ENCODE peak calls at places on chromosomes 1 and 21, in ten cellular contexts. One of them, this sample, is unnamed.

GRCh38 chr1:37765937-37766664 is 1.2 kb upstream of the EPHA10 start:
- DNase-seq in left ventricle myocardium inferior: no peak
- DNase-seq in GM13976: peak
- DNase-seq in GM10248: no peak
- DNase-seq in mucosa of gallbladder: no peak
- DNase-seq in GM12892: no peak
- DNase-seq in SHP77 treated with DMSO at 0.1 percent for 48 hours: peak
- DNase-seq in activated CD8-positive, alpha-beta memory T cell treated with anti-CD3 and anti-CD28 coated beads, Interleukin-2, amount 10 ng/mL, durations not matched to agents 7 days and 5 days: no peak
- DNase-seq in KG1: no peak
- DNase-seq in kidney: peak
- DNase-seq in this sample: no peak

GRCh38 chr21:32353002-32353711 is 39.7 kb downstream of the URB1 start:
- DNase-seq in left ventricle myocardium inferior: no peak
- DNase-seq in KG1: no peak
- DNase-seq in GM12892: no peak
- DNase-seq in GM10248: no peak
- DNase-seq in GM13976: no peak
- DNase-seq in activated CD8-positive, alpha-beta memory T cell treated with anti-CD3 and anti-CD28 coated beads, Interleukin-2, amount 10 ng/mL, durations not matched to agents 7 days and 5 days: no peak
- DNase-seq in mucosa of gallbladder: no peak
- DNase-seq in SHP77 treated with DMSO at 0.1 percent for 48 hours: no peak
- DNase-seq in kidney: no peak
- DNase-seq in this sample: no peak

GRCh38 chr1:14996133-14997050 is 157.2 kb upstream of the TMEM51 start:
- DNase-seq in GM12892: no peak
- DNase-seq in KG1: no peak
- DNase-seq in activated CD8-positive, alpha-beta memory T cell treated with anti-CD3 and anti-CD28 coated beads, Interleukin-2, amount 10 ng/mL, durations not matched to agents 7 days and 5 days: no peak
- DNase-seq in GM10248: peak
- DNase-seq in left ventricle myocardium inferior: no peak
- DNase-seq in kidney: peak
- DNase-seq in mucosa of gallbladder: no peak
- DNase-seq in SHP77 treated with DMSO at 0.1 percent for 48 hours: no peak
- DNase-seq in GM13976: no peak
- DNase-seq in this sample: no peak

GRCh38 chr1:228076796-228077430 is 5.6 kb upstream of the ARF1 start:
- DNase-seq in kidney: no peak
- DNase-seq in activated CD8-positive, alpha-beta memory T cell treated with anti-CD3 and anti-CD28 coated beads, Interleukin-2, amount 10 ng/mL, durations not matched to agents 7 days and 5 days: no peak
- DNase-seq in GM12892: no peak
- DNase-seq in KG1: no peak
- DNase-seq in GM13976: no peak
- DNase-seq in mucosa of gallbladder: no peak
- DNase-seq in GM10248: no peak
- DNase-seq in left ventricle myocardium inferior: peak
- DNase-seq in SHP77 treated with DMSO at 0.1 percent for 48 hours: no peak
- DNase-seq in this sample: no peak

GRCh38 chr21:44337428-44337827 is 1.8 kb downstream of the CFAP410 start:
- DNase-seq in SHP77 treated with DMSO at 0.1 percent for 48 hours: no peak
- DNase-seq in mucosa of gallbladder: no peak
- DNase-seq in left ventricle myocardium inferior: no peak
- DNase-seq in KG1: no peak
- DNase-seq in activated CD8-positive, alpha-beta memory T cell treated with anti-CD3 and anti-CD28 coated beads, Interleukin-2, amount 10 ng/mL, durations not matched to agents 7 days and 5 days: no peak
- DNase-seq in GM10248: no peak
- DNase-seq in kidney: no peak
- DNase-seq in GM12892: no peak
- DNase-seq in GM13976: no peak
- DNase-seq in this sample: no peak

GRCh38 chr21:34886554-34887385 is 162.3 kb downstream of the RUNX1 start:
- DNase-seq in GM13976: peak
- DNase-seq in activated CD8-positive, alpha-beta memory T cell treated with anti-CD3 and anti-CD28 coated beads, Interleukin-2, amount 10 ng/mL, durations not matched to agents 7 days and 5 days: peak
- DNase-seq in KG1: peak
- DNase-seq in SHP77 treated with DMSO at 0.1 percent for 48 hours: no peak
- DNase-seq in GM10248: no peak
- DNase-seq in kidney: peak
- DNase-seq in mucosa of gallbladder: no peak
- DNase-seq in GM12892: no peak
- DNase-seq in left ventricle myocardium inferior: peak
- DNase-seq in this sample: no peak

GRCh38 chr1:46643368-46643775 is 24.8 kb downstream of the ATPAF1 start:
- DNase-seq in left ventricle myocardium inferior: no peak
- DNase-seq in mucosa of gallbladder: no peak
- DNase-seq in kidney: no peak
- DNase-seq in GM10248: no peak
- DNase-seq in KG1: no peak
- DNase-seq in GM13976: no peak
- DNase-seq in activated CD8-positive, alpha-beta memory T cell treated with anti-CD3 and anti-CD28 coated beads, Interleukin-2, amount 10 ng/mL, durations not matched to agents 7 days and 5 days: no peak
- DNase-seq in SHP77 treated with DMSO at 0.1 percent for 48 hours: peak
- DNase-seq in GM12892: no peak
- DNase-seq in this sample: no peak

GRCh38 chr1:35190784-35191183 is 2.2 kb downstream of the SFPQ start:
- DNase-seq in activated CD8-positive, alpha-beta memory T cell treated with anti-CD3 and anti-CD28 coated beads, Interleukin-2, amount 10 ng/mL, durations not matched to agents 7 days and 5 days: no peak
- DNase-seq in left ventricle myocardium inferior: no peak
- DNase-seq in SHP77 treated with DMSO at 0.1 percent for 48 hours: no peak
- DNase-seq in GM13976: no peak
- DNase-seq in GM10248: no peak
- DNase-seq in GM12892: no peak
- DNase-seq in KG1: no peak
- DNase-seq in mucosa of gallbladder: no peak
- DNase-seq in kidney: no peak
- DNase-seq in this sample: no peak

GRCh38 chr1:2585318-2586092 is 1.1 kb upstream of the PRXL2B start:
- DNase-seq in GM13976: peak
- DNase-seq in GM12892: peak
- DNase-seq in GM10248: peak
- DNase-seq in mucosa of gallbladder: peak
- DNase-seq in kidney: peak
- DNase-seq in KG1: peak
- DNase-seq in left ventricle myocardium inferior: peak
- DNase-seq in activated CD8-positive, alpha-beta memory T cell treated with anti-CD3 and anti-CD28 coated beads, Interleukin-2, amount 10 ng/mL, durations not matched to agents 7 days and 5 days: peak
- DNase-seq in SHP77 treated with DMSO at 0.1 percent for 48 hours: no peak
- DNase-seq in this sample: peak

GRCh38 chr1:219549215-219549614 is 63.7 kb downstream of the ZC3H11B start:
- DNase-seq in kidney: no peak
- DNase-seq in activated CD8-positive, alpha-beta memory T cell treated with anti-CD3 and anti-CD28 coated beads, Interleukin-2, amount 10 ng/mL, durations not matched to agents 7 days and 5 days: no peak
- DNase-seq in GM10248: no peak
- DNase-seq in SHP77 treated with DMSO at 0.1 percent for 48 hours: no peak
- DNase-seq in GM13976: no peak
- DNase-seq in mucosa of gallbladder: no peak
- DNase-seq in KG1: no peak
- DNase-seq in left ventricle myocardium inferior: no peak
- DNase-seq in GM12892: no peak
- DNase-seq in this sample: no peak

GRCh38 chr21:26453258-26453657 is 119.8 kb downstream of the CYYR1 start:
- DNase-seq in SHP77 treated with DMSO at 0.1 percent for 48 hours: no peak
- DNase-seq in mucosa of gallbladder: no peak
- DNase-seq in kidney: no peak
- DNase-seq in activated CD8-positive, alpha-beta memory T cell treated with anti-CD3 and anti-CD28 coated beads, Interleukin-2, amount 10 ng/mL, durations not matched to agents 7 days and 5 days: no peak
- DNase-seq in GM12892: no peak
- DNase-seq in GM10248: no peak
- DNase-seq in GM13976: no peak
- DNase-seq in left ventricle myocardium inferior: no peak
- DNase-seq in KG1: no peak
- DNase-seq in this sample: no peak

GRCh38 chr1:188269956-188270355 is 1441.2 kb downstream of the PLA2G4A start:
- DNase-seq in GM13976: no peak
- DNase-seq in GM10248: no peak
- DNase-seq in GM12892: no peak
- DNase-seq in left ventricle myocardium inferior: no peak
- DNase-seq in activated CD8-positive, alpha-beta memory T cell treated with anti-CD3 and anti-CD28 coated beads, Interleukin-2, amount 10 ng/mL, durations not matched to agents 7 days and 5 days: no peak
- DNase-seq in kidney: no peak
- DNase-seq in SHP77 treated with DMSO at 0.1 percent for 48 hours: no peak
- DNase-seq in mucosa of gallbladder: no peak
- DNase-seq in KG1: no peak
- DNase-seq in this sample: no peak

GRCh38 chr1:167207940-167208623 is 12.6 kb upstream of the POU2F1 start:
- DNase-seq in activated CD8-positive, alpha-beta memory T cell treated with anti-CD3 and anti-CD28 coated beads, Interleukin-2, amount 10 ng/mL, durations not matched to agents 7 days and 5 days: no peak
- DNase-seq in KG1: no peak
- DNase-seq in left ventricle myocardium inferior: no peak
- DNase-seq in GM10248: no peak
- DNase-seq in GM13976: no peak
- DNase-seq in mucosa of gallbladder: no peak
- DNase-seq in kidney: no peak
- DNase-seq in SHP77 treated with DMSO at 0.1 percent for 48 hours: no peak
- DNase-seq in GM12892: no peak
- DNase-seq in this sample: no peak

GRCh38 chr21:44010429-44010828 is 1.7 kb upstream of the TRAPPC10 start:
- DNase-seq in kidney: no peak
- DNase-seq in mucosa of gallbladder: no peak
- DNase-seq in GM12892: no peak
- DNase-seq in KG1: peak
- DNase-seq in activated CD8-positive, alpha-beta memory T cell treated with anti-CD3 and anti-CD28 coated beads, Interleukin-2, amount 10 ng/mL, durations not matched to agents 7 days and 5 days: no peak
- DNase-seq in SHP77 treated with DMSO at 0.1 percent for 48 hours: no peak
- DNase-seq in left ventricle myocardium inferior: no peak
- DNase-seq in GM10248: no peak
- DNase-seq in GM13976: no peak
- DNase-seq in this sample: no peak

GRCh38 chr1:36224537-36225297 is 474 bp downstream of the THRAP3 start:
- DNase-seq in GM12892: peak
- DNase-seq in GM13976: peak
- DNase-seq in activated CD8-positive, alpha-beta memory T cell treated with anti-CD3 and anti-CD28 coated beads, Interleukin-2, amount 10 ng/mL, durations not matched to agents 7 days and 5 days: no peak
- DNase-seq in mucosa of gallbladder: no peak
- DNase-seq in SHP77 treated with DMSO at 0.1 percent for 48 hours: peak
- DNase-seq in left ventricle myocardium inferior: no peak
- DNase-seq in kidney: peak
- DNase-seq in KG1: peak
- DNase-seq in GM10248: peak
- DNase-seq in this sample: peak

GRCh38 chr1:211648336-211648735 is 27.1 kb downstream of the NEK2 start:
- DNase-seq in left ventricle myocardium inferior: no peak
- DNase-seq in GM10248: no peak
- DNase-seq in activated CD8-positive, alpha-beta memory T cell treated with anti-CD3 and anti-CD28 coated beads, Interleukin-2, amount 10 ng/mL, durations not matched to agents 7 days and 5 days: no peak
- DNase-seq in kidney: no peak
- DNase-seq in mucosa of gallbladder: peak
- DNase-seq in SHP77 treated with DMSO at 0.1 percent for 48 hours: no peak
- DNase-seq in GM12892: no peak
- DNase-seq in GM13976: no peak
- DNase-seq in KG1: no peak
- DNase-seq in this sample: no peak

GRCh38 chr21:28624626-28625025 is 368.1 kb downstream of the LTN1 start:
- DNase-seq in left ventricle myocardium inferior: no peak
- DNase-seq in GM12892: no peak
- DNase-seq in mucosa of gallbladder: no peak
- DNase-seq in GM10248: no peak
- DNase-seq in GM13976: no peak
- DNase-seq in kidney: no peak
- DNase-seq in activated CD8-positive, alpha-beta memory T cell treated with anti-CD3 and anti-CD28 coated beads, Interleukin-2, amount 10 ng/mL, durations not matched to agents 7 days and 5 days: no peak
- DNase-seq in SHP77 treated with DMSO at 0.1 percent for 48 hours: no peak
- DNase-seq in KG1: no peak
- DNase-seq in this sample: no peak

GRCh38 chr1:205896351-205896750 is 46.4 kb upstream of the PM20D1 start:
- DNase-seq in kidney: no peak
- DNase-seq in GM12892: no peak
- DNase-seq in left ventricle myocardium inferior: no peak
- DNase-seq in mucosa of gallbladder: no peak
- DNase-seq in activated CD8-positive, alpha-beta memory T cell treated with anti-CD3 and anti-CD28 coated beads, Interleukin-2, amount 10 ng/mL, durations not matched to agents 7 days and 5 days: no peak
- DNase-seq in KG1: no peak
- DNase-seq in SHP77 treated with DMSO at 0.1 percent for 48 hours: no peak
- DNase-seq in GM10248: no peak
- DNase-seq in GM13976: no peak
- DNase-seq in this sample: no peak

GRCh38 chr1:10833630-10834557 is 37.4 kb upstream of the CASZ1 start:
- DNase-seq in KG1: no peak
- DNase-seq in SHP77 treated with DMSO at 0.1 percent for 48 hours: no peak
- DNase-seq in left ventricle myocardium inferior: no peak
- DNase-seq in activated CD8-positive, alpha-beta memory T cell treated with anti-CD3 and anti-CD28 coated beads, Interleukin-2, amount 10 ng/mL, durations not matched to agents 7 days and 5 days: no peak
- DNase-seq in mucosa of gallbladder: no peak
- DNase-seq in GM10248: no peak
- DNase-seq in GM13976: no peak
- DNase-seq in kidney: no peak
- DNase-seq in GM12892: no peak
- DNase-seq in this sample: no peak

GRCh38 chr1:157978547-157979403 is 14.7 kb upstream of the KIRREL1 start:
- DNase-seq in GM12892: no peak
- DNase-seq in KG1: no peak
- DNase-seq in kidney: no peak
- DNase-seq in left ventricle myocardium inferior: no peak
- DNase-seq in GM13976: no peak
- DNase-seq in SHP77 treated with DMSO at 0.1 percent for 48 hours: no peak
- DNase-seq in activated CD8-positive, alpha-beta memory T cell treated with anti-CD3 and anti-CD28 coated beads, Interleukin-2, amount 10 ng/mL, durations not matched to agents 7 days and 5 days: no peak
- DNase-seq in mucosa of gallbladder: no peak
- DNase-seq in GM10248: no peak
- DNase-seq in this sample: no peak

GRCh38 chr21:28272272-28272992 is 720.2 kb downstream of the LTN1 start:
- DNase-seq in left ventricle myocardium inferior: no peak
- DNase-seq in GM13976: no peak
- DNase-seq in SHP77 treated with DMSO at 0.1 percent for 48 hours: no peak
- DNase-seq in kidney: no peak
- DNase-seq in activated CD8-positive, alpha-beta memory T cell treated with anti-CD3 and anti-CD28 coated beads, Interleukin-2, amount 10 ng/mL, durations not matched to agents 7 days and 5 days: no peak
- DNase-seq in GM10248: no peak
- DNase-seq in KG1: no peak
- DNase-seq in GM12892: no peak
- DNase-seq in mucosa of gallbladder: no peak
- DNase-seq in this sample: no peak